ENCODE peak calls at places on chromosome 12, in four cellular contexts. One of them, this sample, is unnamed.

GRCh38 chr12:2624543-2625266 is 170.1 kb upstream of the FKBP4 start:
- DNase-seq in heart right ventricle: no peak
- DNase-seq in dorsolateral prefrontal cortex: no peak
- DNase-seq in cardiac fibroblast: peak
- DNase-seq in this sample: no peak

GRCh38 chr12:6229224-6229748 is 29.1 kb downstream of the CD9 start:
- DNase-seq in dorsolateral prefrontal cortex: no peak
- DNase-seq in heart right ventricle: no peak
- DNase-seq in cardiac fibroblast: no peak
- DNase-seq in this sample: no peak

GRCh38 chr12:119204716-119205285 is 26.1 kb downstream of the HSPB8 start:
- DNase-seq in dorsolateral prefrontal cortex: no peak
- DNase-seq in heart right ventricle: no peak
- DNase-seq in cardiac fibroblast: no peak
- DNase-seq in this sample: no peak

GRCh38 chr12:80565276-80565675 is 121.2 kb downstream of the PTPRQ start:
- DNase-seq in dorsolateral prefrontal cortex: no peak
- DNase-seq in cardiac fibroblast: peak
- DNase-seq in heart right ventricle: no peak
- DNase-seq in this sample: no peak

GRCh38 chr12:106910202-106910601 is 45.5 kb upstream of the TMEM263 start:
- DNase-seq in dorsolateral prefrontal cortex: no peak
- DNase-seq in cardiac fibroblast: no peak
- DNase-seq in heart right ventricle: no peak
- DNase-seq in this sample: no peak

GRCh38 chr12:109157986-109158385 is 41.6 kb downstream of the ACACB start:
- DNase-seq in dorsolateral prefrontal cortex: no peak
- DNase-seq in cardiac fibroblast: no peak
- DNase-seq in heart right ventricle: no peak
- DNase-seq in this sample: no peak

GRCh38 chr12:103548622-103549601 is 38.2 kb upstream of the STAB2 start:
- DNase-seq in dorsolateral prefrontal cortex: peak
- DNase-seq in heart right ventricle: no peak
- DNase-seq in cardiac fibroblast: peak
- DNase-seq in this sample: peak

GRCh38 chr12:23245186-23245585 is 620.2 kb downstream of the ETNK1 start:
- DNase-seq in cardiac fibroblast: no peak
- DNase-seq in heart right ventricle: no peak
- DNase-seq in dorsolateral prefrontal cortex: no peak
- DNase-seq in this sample: no peak

GRCh38 chr12:26334621-26335124 is 139.3 kb downstream of the SSPN start:
- DNase-seq in dorsolateral prefrontal cortex: no peak
- DNase-seq in cardiac fibroblast: no peak
- DNase-seq in heart right ventricle: no peak
- DNase-seq in this sample: no peak

GRCh38 chr12:1800646-1801284 is 19.6 kb upstream of the LRTM2 start:
- DNase-seq in heart right ventricle: no peak
- DNase-seq in dorsolateral prefrontal cortex: no peak
- DNase-seq in cardiac fibroblast: peak
- DNase-seq in this sample: peak

GRCh38 chr12:26121323-26121740 is 3.5 kb downstream of the BHLHE41 start:
- DNase-seq in heart right ventricle: no peak
- DNase-seq in dorsolateral prefrontal cortex: no peak
- DNase-seq in cardiac fibroblast: no peak
- DNase-seq in this sample: no peak

GRCh38 chr12:65656904-65657351 is 167.4 kb upstream of the HMGA2 start:
- DNase-seq in cardiac fibroblast: peak
- DNase-seq in dorsolateral prefrontal cortex: no peak
- DNase-seq in heart right ventricle: no peak
- DNase-seq in this sample: no peak

GRCh38 chr12:94289551-94290312 is 141.4 kb downstream of the PLXNC1 start:
- DNase-seq in cardiac fibroblast: peak
- DNase-seq in dorsolateral prefrontal cortex: no peak
- DNase-seq in heart right ventricle: no peak
- DNase-seq in this sample: no peak

GRCh38 chr12:93041416-93041815 is 112.3 kb upstream of the EEA1 start:
- DNase-seq in dorsolateral prefrontal cortex: no peak
- DNase-seq in heart right ventricle: no peak
- DNase-seq in cardiac fibroblast: no peak
- DNase-seq in this sample: no peak

GRCh38 chr12:31702047-31702446 is 26.8 kb downstream of the AMN1 start:
- DNase-seq in cardiac fibroblast: peak
- DNase-seq in heart right ventricle: no peak
- DNase-seq in dorsolateral prefrontal cortex: no peak
- DNase-seq in this sample: no peak

GRCh38 chr12:62736596-62736995 is 198.4 kb downstream of the PPM1H start:
- DNase-seq in heart right ventricle: no peak
- DNase-seq in cardiac fibroblast: no peak
- DNase-seq in dorsolateral prefrontal cortex: no peak
- DNase-seq in this sample: no peak

GRCh38 chr12:66516133-66516532 is 162.7 kb downstream of the GRIP1 start:
- DNase-seq in dorsolateral prefrontal cortex: no peak
- DNase-seq in cardiac fibroblast: no peak
- DNase-seq in heart right ventricle: no peak
- DNase-seq in this sample: no peak

GRCh38 chr12:55736780-55737580 is 5.9 kb upstream of the GDF11 start:
- DNase-seq in dorsolateral prefrontal cortex: peak
- DNase-seq in heart right ventricle: peak
- DNase-seq in cardiac fibroblast: peak
- DNase-seq in this sample: peak

GRCh38 chr12:95943231-95943842 is at the start of gene AMDHD1:
- DNase-seq in dorsolateral prefrontal cortex: peak
- DNase-seq in cardiac fibroblast: peak
- DNase-seq in heart right ventricle: peak
- DNase-seq in this sample: peak

GRCh38 chr12:71967176-71967575 is 28.5 kb downstream of the TPH2 start:
- DNase-seq in heart right ventricle: no peak
- DNase-seq in cardiac fibroblast: no peak
- DNase-seq in dorsolateral prefrontal cortex: no peak
- DNase-seq in this sample: no peak

GRCh38 chr12:124472690-124473279 is 94.6 kb downstream of the NCOR2 start:
- DNase-seq in cardiac fibroblast: no peak
- DNase-seq in heart right ventricle: peak
- DNase-seq in dorsolateral prefrontal cortex: no peak
- DNase-seq in this sample: no peak

GRCh38 chr12:130632582-130633174 is 83.4 kb downstream of the RIMBP2 start:
- DNase-seq in dorsolateral prefrontal cortex: no peak
- DNase-seq in heart right ventricle: no peak
- DNase-seq in cardiac fibroblast: no peak
- DNase-seq in this sample: no peak

GRCh38 chr12:109127533-109128242 is 11.3 kb downstream of the ACACB start:
- DNase-seq in cardiac fibroblast: no peak
- DNase-seq in heart right ventricle: no peak
- DNase-seq in dorsolateral prefrontal cortex: no peak
- DNase-seq in this sample: no peak

GRCh38 chr12:62689042-62689839 is 222.6 kb downstream of the MON2 start:
- DNase-seq in heart right ventricle: no peak
- DNase-seq in cardiac fibroblast: peak
- DNase-seq in dorsolateral prefrontal cortex: no peak
- DNase-seq in this sample: no peak

GRCh38 chr12:80121661-80122060 is 22.3 kb downstream of the OTOGL start:
- DNase-seq in heart right ventricle: no peak
- DNase-seq in cardiac fibroblast: peak
- DNase-seq in dorsolateral prefrontal cortex: no peak
- DNase-seq in this sample: no peak

GRCh38 chr12:53049582-53050318 is at the start of gene TNS2:
- DNase-seq in dorsolateral prefrontal cortex: no peak
- DNase-seq in heart right ventricle: peak
- DNase-seq in cardiac fibroblast: peak
- DNase-seq in this sample: no peak

GRCh38 chr12:20214286-20214685 is 154.1 kb upstream of the PDE3A start:
- DNase-seq in cardiac fibroblast: peak
- DNase-seq in heart right ventricle: no peak
- DNase-seq in dorsolateral prefrontal cortex: no peak
- DNase-seq in this sample: no peak

GRCh38 chr12:25377475-25378179 is 126.9 kb upstream of the KRAS start:
- DNase-seq in heart right ventricle: no peak
- DNase-seq in cardiac fibroblast: peak
- DNase-seq in dorsolateral prefrontal cortex: peak
- DNase-seq in this sample: no peak

GRCh38 chr12:51972849-51973273 is 21.4 kb downstream of the ACVR1B start:
- DNase-seq in dorsolateral prefrontal cortex: no peak
- DNase-seq in heart right ventricle: peak
- DNase-seq in cardiac fibroblast: peak
- DNase-seq in this sample: no peak

GRCh38 chr12:90679674-90680073 is 275.3 kb downstream of the CCER1 start:
- DNase-seq in heart right ventricle: no peak
- DNase-seq in cardiac fibroblast: no peak
- DNase-seq in dorsolateral prefrontal cortex: no peak
- DNase-seq in this sample: no peak

GRCh38 chr12:54227376-54227775 is 38.6 kb upstream of the SMUG1 start:
- DNase-seq in dorsolateral prefrontal cortex: no peak
- DNase-seq in cardiac fibroblast: no peak
- DNase-seq in heart right ventricle: no peak
- DNase-seq in this sample: no peak

GRCh38 chr12:119659289-119659897 is 8.5 kb upstream of the PRKAB1 start:
- DNase-seq in dorsolateral prefrontal cortex: no peak
- DNase-seq in cardiac fibroblast: peak
- DNase-seq in heart right ventricle: no peak
- DNase-seq in this sample: peak

GRCh38 chr12:47085815-47086252 is 6.1 kb upstream of the AMIGO2 start:
- DNase-seq in cardiac fibroblast: peak
- DNase-seq in dorsolateral prefrontal cortex: no peak
- DNase-seq in heart right ventricle: no peak
- DNase-seq in this sample: no peak

GRCh38 chr12:12954361-12954760 is 2.4 kb upstream of the GPRC5D start:
- DNase-seq in heart right ventricle: no peak
- DNase-seq in dorsolateral prefrontal cortex: no peak
- DNase-seq in cardiac fibroblast: no peak
- DNase-seq in this sample: no peak

GRCh38 chr12:51601241-51601640 is 10.2 kb downstream of the SCN8A start:
- DNase-seq in cardiac fibroblast: no peak
- DNase-seq in heart right ventricle: no peak
- DNase-seq in dorsolateral prefrontal cortex: no peak
- DNase-seq in this sample: no peak

GRCh38 chr12:65171870-65172269 is 2.5 kb downstream of the LEMD3 start:
- DNase-seq in heart right ventricle: no peak
- DNase-seq in cardiac fibroblast: peak
- DNase-seq in dorsolateral prefrontal cortex: no peak
- DNase-seq in this sample: no peak

GRCh38 chr12:56220611-56221232 is 1.0 kb downstream of the RNF41 start:
- DNase-seq in dorsolateral prefrontal cortex: no peak
- DNase-seq in heart right ventricle: no peak
- DNase-seq in cardiac fibroblast: peak
- DNase-seq in this sample: no peak

GRCh38 chr12:71135812-71136176 is 22.0 kb downstream of the TSPAN8 start:
- DNase-seq in cardiac fibroblast: peak
- DNase-seq in dorsolateral prefrontal cortex: no peak
- DNase-seq in heart right ventricle: no peak
- DNase-seq in this sample: no peak

DNA sequence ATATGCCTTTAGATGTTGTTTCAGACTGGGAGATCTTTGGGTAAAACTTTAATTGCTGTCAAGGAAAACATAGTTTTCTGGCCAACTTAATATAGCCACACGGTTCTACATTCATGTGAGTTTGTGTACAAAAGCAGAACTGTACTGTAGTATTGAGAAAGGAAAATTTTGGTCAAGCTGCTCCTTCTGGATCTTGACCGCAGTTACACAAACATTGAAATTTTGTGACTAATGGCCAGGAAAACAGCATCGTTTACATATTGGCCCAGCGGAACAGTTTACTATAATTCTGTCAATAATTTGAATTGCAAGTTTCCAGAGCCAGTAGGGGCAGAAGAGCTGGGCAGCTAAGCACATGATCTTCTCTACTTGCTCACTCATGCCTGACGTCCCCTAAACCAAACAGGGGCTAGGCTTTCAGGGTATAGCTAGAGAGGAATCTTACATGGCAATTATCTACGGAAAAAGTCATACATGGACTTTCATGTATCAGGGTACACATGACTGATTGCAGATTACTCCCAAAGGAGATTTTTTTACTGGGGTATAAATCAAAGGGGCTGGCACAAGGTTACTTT is 11.3 kb upstream of the ART4 start:
- DNase-seq in dorsolateral prefrontal cortex: no peak
- DNase-seq in cardiac fibroblast: peak
- DNase-seq in heart right ventricle: no peak
- DNase-seq in this sample: no peak
- TF ChIP-seq CTCF in dorsolateral prefrontal cortex: no peak
- TF ChIP-seq CTCF in cardiac fibroblast: no peak
- TF ChIP-seq CTCF in heart right ventricle: no peak
- TF ChIP-seq CTCF in this sample: no peak

GRCh38 chr12:115922952-115923564 is 354.4 kb downstream of the MED13L start:
- DNase-seq in heart right ventricle: no peak
- DNase-seq in cardiac fibroblast: peak
- DNase-seq in dorsolateral prefrontal cortex: no peak
- DNase-seq in this sample: no peak
- TF ChIP-seq CTCF in heart right ventricle: no peak
- TF ChIP-seq CTCF in cardiac fibroblast: peak
- TF ChIP-seq CTCF in dorsolateral prefrontal cortex: no peak
- TF ChIP-seq CTCF in this sample: peak

DNA sequence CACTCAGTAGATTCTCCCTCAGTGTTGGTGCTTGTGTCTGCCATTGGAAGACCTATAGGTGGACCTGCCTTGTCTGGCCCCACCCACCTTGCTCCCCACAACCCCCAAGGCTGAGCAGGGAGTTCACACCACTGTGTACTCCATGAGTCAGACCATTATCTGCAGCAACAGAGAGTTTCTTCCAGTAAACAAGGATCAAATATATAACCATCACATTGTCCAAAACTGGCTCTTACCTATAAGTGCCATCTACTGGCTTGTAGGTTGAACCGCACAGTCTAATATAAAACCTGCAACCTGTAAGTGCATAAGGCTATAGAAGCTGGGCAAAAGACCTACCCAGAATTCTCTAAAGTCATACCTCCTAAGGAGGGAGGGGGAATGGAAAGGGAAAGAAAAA is 7.9 kb downstream of the TAS2R13 start:
- DNase-seq in cardiac fibroblast: peak
- DNase-seq in dorsolateral prefrontal cortex: no peak
- DNase-seq in heart right ventricle: no peak
- DNase-seq in this sample: no peak
- TF ChIP-seq CTCF in cardiac fibroblast: no peak
- TF ChIP-seq CTCF in dorsolateral prefrontal cortex: no peak
- TF ChIP-seq CTCF in heart right ventricle: no peak
- TF ChIP-seq CTCF in this sample: peak

GRCh38 chr12:49636979-49637378 is 13.6 kb downstream of the PRPF40B start:
- DNase-seq in dorsolateral prefrontal cortex: peak
- DNase-seq in heart right ventricle: no peak
- DNase-seq in cardiac fibroblast: peak
- DNase-seq in this sample: no peak
- TF ChIP-seq CTCF in dorsolateral prefrontal cortex: peak
- TF ChIP-seq CTCF in heart right ventricle: peak
- TF ChIP-seq CTCF in cardiac fibroblast: peak
- TF ChIP-seq CTCF in this sample: peak